ENCODE peak calls at places on chromosomes 2 and 18, in four cellular contexts. C is non-pigmented ciliary epithelial cell, D is M059J, S is GDM1. N is an unnamed sample.

GRCh38 chr2:150944315-150944714 is 317.3 kb downstream of the RBM43 start:
- DNase-seq in C (no peak), D (no peak), S (no peak), N (no peak)

GRCh38 chr2:234869969-234870368 is 81.8 kb upstream of the SH3BP4 start:
- DNase-seq in C (no peak), S (no peak), D (no peak), N (no peak)

GRCh38 chr2:158464426-158465281 is 7.9 kb downstream of the PKP4 start:
- DNase-seq in C (no peak), S (no peak), D (no peak), N (no peak)

GRCh38 chr2:121388371-121388770 is 103.4 kb upstream of the TFCP2L1 start:
- DNase-seq in C (no peak), D (peak; percentile 11), S (no peak), N (no peak)

GRCh38 chr2:108994250-108994649 is 5.2 kb upstream of the EDAR start:
- DNase-seq in C (no peak), S (no peak), D (no peak), N (no peak)

GRCh38 chr2:69083126-69083733 is 70.3 kb downstream of the ANTXR1 start:
- DNase-seq in D (peak; percentile 60), S (no peak), C (no peak), N (peak; percentile 38)

GRCh38 chr2:9971105-9971818 is 19.8 kb downstream of the GRHL1 start:
- DNase-seq in D (no peak), S (no peak), C (no peak), N (peak; percentile 63)

GRCh38 chr2:122643725-122644329 is 888.4 kb downstream of the TSN start:
- DNase-seq in S (no peak), C (peak; percentile 32), D (peak; percentile 20), N (peak; percentile 93)

GRCh38 chr2:236117861-236118269 is 50.3 kb downstream of the GBX2 start:
- DNase-seq in S (no peak), C (no peak), D (no peak), N (no peak)

GRCh38 chr2:27356056-27356381 is 545 bp downstream of the GTF3C2 start:
- DNase-seq in S (peak; percentile 58), D (peak; percentile 72), C (no peak), N (peak; percentile 61)

GRCh38 chr18:45664824-45665763 is 49.8 kb downstream of the SLC14A2 start:
- DNase-seq in S (peak; percentile 41), C (no peak), D (peak; percentile 59), N (peak; percentile 34)

GRCh38 chr18:6682437-6683111 is 46.9 kb upstream of the ARHGAP28 start:
- DNase-seq in C (no peak), D (peak; percentile 4), S (no peak), N (no peak)

GRCh38 chr18:3873698-3874495 is 423.9 kb downstream of the TGIF1 start:
- DNase-seq in S (no peak), C (no peak), D (no peak), N (no peak)

GRCh38 chr2:15813481-15814266 is 126.7 kb upstream of the MYCN start:
- DNase-seq in S (no peak), D (no peak), C (no peak), N (no peak)

GRCh38 chr2:172079838-172080640 is 5.3 kb upstream of the DLX1 start:
- DNase-seq in S (no peak), C (no peak), D (peak; percentile 11), N (no peak)

GRCh38 chr2:165889158-165889557 is 64.4 kb downstream of the TTC21B start:
- DNase-seq in C (no peak), D (no peak), S (no peak), N (no peak)

GRCh38 chr2:213216461-213216860 is 65.0 kb upstream of the IKZF2 start:
- DNase-seq in S (no peak), D (no peak), C (peak; percentile 96), N (peak; percentile 80)

GRCh38 chr2:30113617-30114293 is 33.1 kb upstream of the YPEL5 start:
- DNase-seq in C (peak; percentile 83), S (no peak), D (peak; percentile 98), N (peak; percentile 78)

GRCh38 chr18:476368-476767 is 24.1 kb downstream of the COLEC12 start:
- DNase-seq in S (no peak), D (no peak), C (no peak), N (no peak)

GRCh38 chr2:171958475-171958874 is 36.2 kb downstream of the HAT1 start:
- DNase-seq in C (peak; percentile 45), D (peak; percentile 15), S (no peak), N (peak; percentile 20)

GRCh38 chr2:232400244-232401015 is 6.2 kb upstream of the ALPG start:
- DNase-seq in C (no peak), S (no peak), D (no peak), N (no peak)

GRCh38 chr2:46460991-46461715 is 18.2 kb upstream of the TMEM247 start:
- DNase-seq in S (peak; percentile 50), C (no peak), D (peak; percentile 59), N (peak; percentile 32)

GRCh38 chr2:37987098-37987497 is 62.0 kb downstream of the RMDN2 start:
- DNase-seq in D (no peak), S (no peak), C (no peak), N (no peak)

GRCh38 chr2:219058541-219059374 is 2.0 kb downstream of the IHH start:
- DNase-seq in C (no peak), D (peak; percentile 37), S (no peak), N (no peak)

GRCh38 chr2:20490300-20491181 is 43.7 kb downstream of the RHOB start:
- DNase-seq in C (peak; percentile 77), D (peak; percentile 82), S (no peak), N (peak; percentile 53)

GRCh38 chr2:170747921-170748320 is 22.3 kb upstream of the ERICH2 start:
- DNase-seq in C (peak; percentile 61), D (peak; percentile 76), S (no peak), N (peak; percentile 97)

GRCh38 chr2:41420219-41420618 is 627.6 kb upstream of the PKDCC start:
- DNase-seq in S (no peak), D (no peak), C (no peak), N (no peak)

GRCh38 chr2:79980816-79981215 is 323.7 kb downstream of the LRRTM1 start:
- DNase-seq in C (no peak), S (no peak), D (no peak), N (no peak)